ENCODE peak calls at places on chromosomes 11 and 22, in six cellular contexts. One of them, this sample, is unnamed.

GRCh38 chr11:95650271-95650670 is 139.3 kb downstream of the FAM76B start:
- DNase-seq in suprapubic skin: no peak
- DNase-seq in esophagus squamous epithelium: no peak
- DNase-seq in AG09309: no peak
- DNase-seq in LoVo: no peak
- DNase-seq in dorsolateral prefrontal cortex: no peak
- DNase-seq in this sample: no peak

GRCh38 chr22:17946691-17947367 is 77.5 kb downstream of the MICAL3 start:
- DNase-seq in suprapubic skin: peak; percentile 74
- DNase-seq in esophagus squamous epithelium: no peak
- DNase-seq in AG09309: no peak
- DNase-seq in LoVo: no peak
- DNase-seq in dorsolateral prefrontal cortex: no peak
- DNase-seq in this sample: no peak

GRCh38 chr22:20080776-20081654 is 974 bp downstream of the DGCR8 start:
- DNase-seq in suprapubic skin: no peak
- DNase-seq in esophagus squamous epithelium: no peak
- DNase-seq in AG09309: peak; percentile 4
- DNase-seq in LoVo: peak; percentile 24
- DNase-seq in dorsolateral prefrontal cortex: peak; percentile 51
- DNase-seq in this sample: peak; percentile 24

GRCh38 chr11:30879322-30880020 is 293.3 kb upstream of the MPPED2 start:
- DNase-seq in suprapubic skin: no peak
- DNase-seq in esophagus squamous epithelium: no peak
- DNase-seq in AG09309: no peak
- DNase-seq in LoVo: no peak
- DNase-seq in dorsolateral prefrontal cortex: no peak
- DNase-seq in this sample: no peak

GRCh38 chr11:57407521-57407920 is 17.1 kb upstream of the PRG2 start:
- DNase-seq in suprapubic skin: no peak
- DNase-seq in esophagus squamous epithelium: no peak
- DNase-seq in AG09309: no peak
- DNase-seq in LoVo: no peak
- DNase-seq in dorsolateral prefrontal cortex: no peak
- DNase-seq in this sample: no peak

GRCh38 chr11:9066432-9066925 is 24.9 kb downstream of the SCUBE2 start:
- DNase-seq in suprapubic skin: no peak
- DNase-seq in esophagus squamous epithelium: no peak
- DNase-seq in AG09309: no peak
- DNase-seq in LoVo: no peak
- DNase-seq in dorsolateral prefrontal cortex: no peak
- DNase-seq in this sample: peak; percentile 7

GRCh38 chr11:133995066-133995465 is 38.3 kb upstream of the IGSF9B start:
- DNase-seq in suprapubic skin: no peak
- DNase-seq in esophagus squamous epithelium: no peak
- DNase-seq in AG09309: no peak
- DNase-seq in LoVo: no peak
- DNase-seq in dorsolateral prefrontal cortex: no peak
- DNase-seq in this sample: no peak

GRCh38 chr22:43198126-43198525 is 11.2 kb upstream of the TTLL12 start:
- DNase-seq in suprapubic skin: no peak
- DNase-seq in esophagus squamous epithelium: no peak
- DNase-seq in AG09309: no peak
- DNase-seq in LoVo: no peak
- DNase-seq in dorsolateral prefrontal cortex: no peak
- DNase-seq in this sample: no peak

GRCh38 chr11:117424781-117425180 is 97.1 kb downstream of the CEP164 start:
- DNase-seq in suprapubic skin: peak; percentile 50
- DNase-seq in esophagus squamous epithelium: no peak
- DNase-seq in AG09309: peak; percentile 4
- DNase-seq in LoVo: no peak
- DNase-seq in dorsolateral prefrontal cortex: no peak
- DNase-seq in this sample: no peak

GRCh38 chr11:79794484-79795393 is 353.9 kb upstream of the TENM4 start:
- DNase-seq in suprapubic skin: no peak
- DNase-seq in esophagus squamous epithelium: no peak
- DNase-seq in AG09309: no peak
- DNase-seq in LoVo: no peak
- DNase-seq in dorsolateral prefrontal cortex: no peak
- DNase-seq in this sample: no peak

GRCh38 chr11:11086979-11087378 is 229.1 kb upstream of the ZBED5 start:
- DNase-seq in suprapubic skin: no peak
- DNase-seq in esophagus squamous epithelium: no peak
- DNase-seq in AG09309: no peak
- DNase-seq in LoVo: no peak
- DNase-seq in dorsolateral prefrontal cortex: no peak
- DNase-seq in this sample: no peak

GRCh38 chr11:34358258-34358665 is 452 bp upstream of the ABTB2 start:
- DNase-seq in suprapubic skin: no peak
- DNase-seq in esophagus squamous epithelium: no peak
- DNase-seq in AG09309: no peak
- DNase-seq in LoVo: peak; percentile 79
- DNase-seq in dorsolateral prefrontal cortex: no peak
- DNase-seq in this sample: no peak

GRCh38 chr11:126917531-126918204 is 82.9 kb downstream of the KIRREL3 start:
- DNase-seq in suprapubic skin: no peak
- DNase-seq in esophagus squamous epithelium: no peak
- DNase-seq in AG09309: peak; percentile 97
- DNase-seq in LoVo: no peak
- DNase-seq in dorsolateral prefrontal cortex: no peak
- DNase-seq in this sample: no peak

GRCh38 chr11:20026629-20027545 is 133.4 kb downstream of the DBX1 start:
- DNase-seq in suprapubic skin: no peak
- DNase-seq in esophagus squamous epithelium: no peak
- DNase-seq in AG09309: no peak
- DNase-seq in LoVo: no peak
- DNase-seq in dorsolateral prefrontal cortex: no peak
- DNase-seq in this sample: no peak